ENCODE peak calls at places on chromosomes 4 and X, in six cellular contexts. E is IMR-90, D is H9, U is trophoblast cell, I is mesenchymal stem cell, F is neuronal stem cell. S is an unnamed sample.

GRCh38 chr4:159446266-159446976 is 343.5 kb downstream of the RAPGEF2 start:
- DNase-seq in E (peak; percentile 84), D (peak; percentile 50), U (peak; percentile 58), I (peak; percentile 84), F (peak; percentile 53), S (peak; percentile 73)

GRCh38 chr4:53764761-53765490 is 173.6 kb upstream of the LNX1 start:
- DNase-seq in E (no peak), D (no peak), U (no peak), I (peak; percentile 45), F (no peak), S (no peak)

GRCh38 chr4:40199999-40200880 is 3.4 kb downstream of the RHOH start:
- DNase-seq in E (peak; percentile 23), D (no peak), U (peak; percentile 37), I (peak; percentile 61), F (no peak), S (no peak)

GRCh38 chrX:66328950-66329596 is 165.0 kb downstream of the HEPH start:
- DNase-seq in E (no peak), D (no peak), U (no peak), I (no peak), F (no peak), S (no peak)

GRCh38 chrX:72269671-72270251 is 7.3 kb downstream of the RPS4X start:
- DNase-seq in E (peak; percentile 83), D (no peak), U (no peak), I (peak; percentile 69), F (no peak), S (no peak)

GRCh38 chr4:105186701-105187158 is 40.1 kb downstream of the TET2 start:
- DNase-seq in E (peak; percentile 78), D (no peak), U (no peak), I (peak; percentile 43), F (no peak), S (no peak)

GRCh38 chr4:89657931-89658700 is 178.8 kb downstream of the SNCA start:
- DNase-seq in E (peak; percentile 46), D (no peak), U (no peak), I (peak; percentile 54), F (no peak), S (peak; percentile 49)

GRCh38 chrX:149497054-149497453 is 8.1 kb downstream of the IDS start:
- DNase-seq in E (no peak), D (no peak), U (no peak), I (no peak), F (no peak), S (no peak)

GRCh38 chr4:161189286-161190134 is 974.3 kb downstream of the FSTL5 start:
- DNase-seq in E (no peak), D (no peak), U (no peak), I (no peak), F (no peak), S (peak; percentile 36)

GRCh38 chr4:23978031-23978430 is 88.2 kb upstream of the PPARGC1A start:
- DNase-seq in E (peak; percentile 51), D (no peak), U (no peak), I (no peak), F (no peak), S (no peak)

GRCh38 chr4:177190995-177191568 is 118.6 kb upstream of the NEIL3 start:
- DNase-seq in E (peak; percentile 47), D (no peak), U (no peak), I (peak; percentile 30), F (no peak), S (peak; percentile 41)

GRCh38 chr4:955161-955921 is 18.0 kb downstream of the DGKQ start:
- DNase-seq in E (no peak), D (no peak), U (no peak), I (no peak), F (no peak), S (no peak)

GRCh38 chr4:148574941-148575340 is 132.7 kb upstream of the NR3C2 start:
- DNase-seq in E (no peak), D (no peak), U (peak; percentile 76), I (no peak), F (no peak), S (no peak)

GRCh38 chr4:143311924-143312323 is 24.8 kb upstream of the GAB1 start:
- DNase-seq in E (no peak), D (no peak), U (no peak), I (no peak), F (no peak), S (no peak)

GRCh38 chr4:140633154-140633553 is 64.4 kb upstream of the UCP1 start:
- DNase-seq in E (no peak), D (no peak), U (no peak), I (no peak), F (no peak), S (no peak)

GRCh38 chr4:158255727-158256324 is 45.5 kb downstream of the TMEM144 start:
- DNase-seq in E (peak; percentile 70), D (no peak), U (no peak), I (peak; percentile 65), F (peak; percentile 17), S (peak; percentile 55)

DNA sequence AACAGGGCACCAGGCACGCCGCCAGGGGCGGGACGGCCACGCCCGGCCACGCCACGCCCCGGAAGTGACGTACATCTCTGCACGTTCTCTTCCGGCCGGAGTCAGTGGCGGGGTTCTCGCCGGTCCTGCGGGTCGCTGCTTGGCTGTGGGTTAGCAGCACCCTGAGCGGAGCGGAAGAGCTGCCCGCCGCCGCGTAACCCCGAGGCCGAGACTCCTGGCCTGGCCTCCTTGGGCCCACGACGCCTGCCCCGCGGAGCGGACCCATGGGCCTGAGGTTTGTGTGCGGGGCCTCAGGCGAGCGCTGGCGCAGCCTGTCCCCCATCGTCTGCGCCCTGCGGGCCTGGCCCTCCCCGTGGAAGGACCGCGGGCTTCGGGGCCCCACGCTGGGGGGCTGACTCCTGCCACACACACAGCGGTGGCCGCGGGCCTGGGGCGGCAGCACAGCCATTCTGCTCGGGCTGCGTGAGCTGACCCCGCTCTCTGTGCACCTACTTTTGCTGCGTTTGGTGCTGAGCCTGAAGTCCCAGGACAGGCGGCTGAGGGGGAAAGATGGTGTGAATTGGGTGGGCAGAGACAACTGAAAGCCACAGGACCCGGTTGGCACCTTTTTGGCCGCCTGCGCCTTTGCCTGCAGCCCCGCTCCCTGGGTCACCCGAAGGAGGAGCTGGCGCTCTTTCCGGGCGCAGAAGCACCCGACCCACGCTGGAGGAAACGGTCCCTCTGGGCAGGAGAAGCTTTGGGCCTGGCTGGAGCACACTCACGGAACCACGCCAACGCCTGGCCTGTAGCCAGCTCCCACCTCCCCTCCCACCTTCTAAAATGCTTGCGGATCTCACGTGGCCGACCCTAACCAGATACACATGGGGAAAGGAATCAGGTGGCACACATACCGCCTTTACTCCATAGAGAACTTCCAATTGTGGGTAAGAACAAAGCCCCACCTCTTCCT is 28.1 kb downstream of the NOP14 start:
- DNase-seq in E (peak; percentile 85), D (peak; percentile 92), U (peak; percentile 93), I (peak; percentile 89), F (peak; percentile 89), S (peak; percentile 91)
- H2AK5ac ChIP-seq in E (peak overlapping the region; percentile 85), D (no peak overlapping the region), U (no peak overlapping the region), I (peak overlapping the region; percentile 18), F (peak overlapping the region; percentile 41), S (no peak overlapping the region)

GRCh38 chrX:2452317-2452784 is 48.4 kb downstream of the DHRSX start:
- DNase-seq in E (no peak), D (no peak), U (no peak), I (no peak), F (no peak), S (no peak)
- H2AK5ac ChIP-seq in E (no peak overlapping the region), D (no peak overlapping the region), U (no peak overlapping the region), I (no peak overlapping the region), F (peak overlapping the region; percentile 18), S (peak overlapping the region; percentile 65)

GRCh38 chrX:103741879-103742278 is 31.2 kb downstream of the TMEM31 start:
- DNase-seq in E (no peak), D (no peak), U (no peak), I (no peak), F (no peak), S (no peak)
- H2AK5ac ChIP-seq in E (no peak overlapping the region), D (no peak overlapping the region), U (no peak overlapping the region), I (no peak overlapping the region), F (no peak overlapping the region), S (no peak overlapping the region)

GRCh38 chrX:153885208-153885787 is 675 bp downstream of the L1CAM start:
- DNase-seq in E (no peak), D (no peak), U (no peak), I (no peak), F (no peak), S (no peak)
- H2AK5ac ChIP-seq in E (no peak overlapping the region), D (no peak overlapping the region), U (no peak overlapping the region), I (no peak overlapping the region), F (no peak overlapping the region), S (no peak overlapping the region)

GRCh38 chr4:168677879-168678278 is 181.0 kb downstream of the PALLD start:
- DNase-seq in E (no peak), D (no peak), U (no peak), I (no peak), F (no peak), S (no peak)

GRCh38 chr4:168677063-168677462 is 180.2 kb downstream of the PALLD start:
- DNase-seq in E (no peak), D (no peak), U (no peak), I (no peak), F (no peak), S (no peak)

GRCh38 chr4:168679397-168680176 is 182.7 kb downstream of the PALLD start:
- DNase-seq in E (peak; percentile 59), D (no peak), U (no peak), I (no peak), F (no peak), S (no peak)

GRCh38 chr4:168674869-168675268 is 178.0 kb downstream of the PALLD start:
- DNase-seq in E (peak; percentile 6), D (no peak), U (no peak), I (peak; percentile 64), F (no peak), S (no peak)

DNA sequence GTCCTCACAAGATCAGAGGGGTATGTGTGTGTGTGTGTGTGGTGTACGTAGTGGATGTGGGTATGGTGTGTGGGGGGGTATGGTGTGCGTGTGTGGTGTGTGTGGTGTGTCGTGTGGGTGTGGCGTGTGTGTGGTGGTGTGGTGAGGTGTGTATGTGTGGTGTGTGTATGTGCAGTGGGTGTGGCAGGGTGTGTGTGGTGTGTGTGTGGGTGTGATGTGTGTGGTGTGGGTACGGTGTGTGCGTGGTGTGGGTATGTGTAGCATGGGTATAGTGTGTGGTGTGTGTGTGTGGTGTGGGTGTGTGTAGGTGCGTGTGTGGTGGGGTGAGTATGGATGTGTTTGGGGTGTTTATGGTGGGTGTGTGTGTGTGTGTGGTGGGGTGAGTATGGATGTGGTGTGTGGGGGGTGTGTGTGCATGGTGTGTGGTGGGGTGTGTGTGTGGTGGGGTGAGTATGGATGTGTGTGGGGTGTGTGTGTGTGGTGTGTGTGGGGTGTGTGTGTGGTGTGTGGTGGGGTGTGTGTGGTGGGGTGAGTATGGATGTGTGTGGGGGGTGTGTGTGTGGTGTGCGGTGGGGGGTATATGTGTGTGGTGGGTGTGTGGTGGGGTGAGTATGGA is 182.0 kb downstream of the PALLD start:
- DNase-seq in E (no peak), D (no peak), U (no peak), I (no peak), F (no peak), S (no peak)
- H2AK5ac ChIP-seq in E (peak overlapping the region; percentile 98), D (no peak overlapping the region), U (peak overlapping the region; percentile 31), I (no peak overlapping the region), F (no peak overlapping the region), S (no peak overlapping the region)

GRCh38 chrX:28880136-28880535 is 292.9 kb downstream of the IL1RAPL1 start:
- DNase-seq in E (peak; percentile 67), D (no peak), U (no peak), I (peak; percentile 4), F (peak; percentile 12), S (no peak)

GRCh38 chrX:28876415-28876814 is 289.2 kb downstream of the IL1RAPL1 start:
- DNase-seq in E (no peak), D (no peak), U (no peak), I (no peak), F (no peak), S (no peak)

GRCh38 chrX:28876901-28877300 is 289.7 kb downstream of the IL1RAPL1 start:
- DNase-seq in E (no peak), D (no peak), U (no peak), I (no peak), F (no peak), S (no peak)
- H2AK5ac ChIP-seq in E (no peak overlapping the region), D (no peak overlapping the region), U (no peak overlapping the region), I (no peak overlapping the region), F (no peak overlapping the region), S (no peak overlapping the region)